ENCODE peak calls at places on chromosomes 12 and 14, in eight cellular contexts. V is A549; U is left ventricle myocardium superior; L is activated CD4-positive, alpha-beta T cell treated with anti-CD3 and anti-CD28 coated beads for 24 hours; F is activated CD4-positive, CD25-positive, alpha-beta regulatory T cell treated with anti-CD3 and anti-CD28 coated beads, Interleukin-2, amount 50 U/mL, for 72 hours; I is PC-9; R is dorsolateral prefrontal cortex; J is type B pancreatic cell. Y is an unnamed sample.
A peak's percentile ranks its signal among the peaks of the same experiment; 100 is the strongest.

GRCh38 chr12:28925726-28926376 is 223.2 kb upstream of the FAR2 start:
- DNase-seq in V (no peak), U (no peak), L (no peak), F (no peak), I (no peak), R (no peak), J (no peak), Y (no peak)

GRCh38 chr12:131892711-131893604 is 1.5 kb upstream of the ULK1 start:
- DNase-seq in V (no peak), U (no peak), L (no peak), F (no peak), I (no peak), R (no peak), J (no peak), Y (no peak)

GRCh38 chr14:24051789-24052655 is at the start of gene CARMIL3:
- DNase-seq in V (peak; percentile 35), U (peak; percentile 84), L (peak; percentile 41), F (peak; percentile 70), I (no peak), R (peak; percentile 54), J (peak; percentile 79), Y (no peak)

GRCh38 chr12:29612912-29613311 is 115.4 kb upstream of the OVCH1 start:
- DNase-seq in V (no peak), U (no peak), L (no peak), F (no peak), I (no peak), R (no peak), J (no peak), Y (no peak)

GRCh38 chr14:33671556-33671955 is 279.3 kb downstream of the EGLN3 start:
- DNase-seq in V (no peak), U (no peak), L (no peak), F (no peak), I (no peak), R (no peak), J (no peak), Y (no peak)

GRCh38 chr14:99531221-99532096 is 50.2 kb downstream of the CCNK start:
- DNase-seq in V (no peak), U (no peak), L (no peak), F (no peak), I (no peak), R (no peak), J (no peak), Y (no peak)

GRCh38 chr12:25959069-25959961 is 833 bp downstream of the RASSF8 start:
- DNase-seq in V (peak; percentile 46), U (peak; percentile 73), L (no peak), F (no peak), I (peak; percentile 38), R (peak; percentile 50), J (no peak), Y (peak; percentile 85)

GRCh38 chr14:101029668-101030290 is 126.3 kb upstream of the RTL1 start:
- DNase-seq in V (no peak), U (no peak), L (no peak), F (no peak), I (no peak), R (no peak), J (no peak), Y (no peak)

GRCh38 chr12:130132831-130133635 is 29.2 kb upstream of the FZD10 start:
- DNase-seq in V (no peak), U (no peak), L (no peak), F (no peak), I (no peak), R (no peak), J (no peak), Y (no peak)

GRCh38 chr12:116673713-116674112 is 64.2 kb downstream of the SPRING1 start:
- DNase-seq in V (peak; percentile 54), U (no peak), L (no peak), F (no peak), I (no peak), R (no peak), J (no peak), Y (no peak)

GRCh38 chr12:89999699-90000505 is 291.3 kb upstream of the ATP2B1 start:
- DNase-seq in V (no peak), U (no peak), L (no peak), F (no peak), I (no peak), R (no peak), J (no peak), Y (no peak)

GRCh38 chr12:65229441-65229840 is 49.0 kb upstream of the MSRB3 start:
- DNase-seq in V (no peak), U (no peak), L (no peak), F (no peak), I (peak; percentile 42), R (no peak), J (no peak), Y (no peak)

GRCh38 chr12:39723831-39724230 is 104.2 kb upstream of the ABCD2 start:
- DNase-seq in V (peak; percentile 10), U (no peak), L (no peak), F (no peak), I (no peak), R (peak; percentile 59), J (no peak), Y (no peak)

GRCh38 chr14:55274144-55274543 is 2.9 kb downstream of the FBXO34 start:
- DNase-seq in V (no peak), U (no peak), L (no peak), F (no peak), I (no peak), R (no peak), J (no peak), Y (no peak)

GRCh38 chr12:84929486-84929885 is 16.9 kb upstream of the SLC6A15 start:
- DNase-seq in V (no peak), U (no peak), L (no peak), F (no peak), I (no peak), R (no peak), J (no peak), Y (no peak)

GRCh38 chr12:120800665-120801064 is 75.0 kb downstream of the ACADS start:
- DNase-seq in V (no peak), U (no peak), L (no peak), F (no peak), I (no peak), R (no peak), J (no peak), Y (no peak)

GRCh38 chr14:45698462-45699134 is 445.6 kb upstream of the MIS18BP1 start:
- DNase-seq in V (no peak), U (no peak), L (no peak), F (no peak), I (no peak), R (no peak), J (no peak), Y (no peak)

GRCh38 chr12:121511931-121512330 is 68.9 kb downstream of the KDM2B start:
- DNase-seq in V (no peak), U (no peak), L (no peak), F (no peak), I (no peak), R (no peak), J (no peak), Y (no peak)

GRCh38 chr12:26271024-26271423 is 75.7 kb downstream of the SSPN start:
- DNase-seq in V (peak; percentile 63), U (no peak), L (no peak), F (no peak), I (no peak), R (no peak), J (no peak), Y (no peak)

GRCh38 chr14:75196468-75196867 is 20.1 kb upstream of the TMED10 start:
- DNase-seq in V (no peak), U (no peak), L (no peak), F (no peak), I (peak; percentile 76), R (no peak), J (no peak), Y (no peak)